ENCODE peak calls at places on chromosomes 12 and 14, in seven cellular contexts. C is kidney, D is heart right ventricle, L is osteocyte, N is retinal pigment epithelial cell, R is dorsolateral prefrontal cortex, Z is uterus. W is an unnamed sample.

GRCh38 chr12:116406529-116406928 is 129.0 kb upstream of the MED13L start:
- DNase-seq in L (no peak), D (peak; percentile 84), R (no peak), Z (peak; percentile 90), C (peak; percentile 95), N (no peak), W (peak; percentile 42)

GRCh38 chr14:57982161-57982560 is 116.3 kb upstream of the SLC35F4 start:
- DNase-seq in Z (no peak), C (no peak), L (no peak), R (no peak), D (no peak), N (no peak), W (no peak)

GRCh38 chr12:64097346-64098105 is 124.6 kb downstream of the KICS2 start:
- DNase-seq in R (no peak), Z (peak; percentile 36), D (peak; percentile 19), C (no peak), N (no peak), L (no peak), W (no peak)

GRCh38 chr14:23306412-23307145 is at the start of gene BCL2L2:
- DNase-seq in L (peak; percentile 94), Z (peak; percentile 90), R (peak; percentile 92), D (peak; percentile 94), N (peak; percentile 59), C (peak; percentile 97), W (no peak)

GRCh38 chr12:57889541-57889989 is 43.0 kb upstream of the CTDSP2 start:
- DNase-seq in Z (peak; percentile 89), D (peak; percentile 92), C (peak; percentile 91), N (no peak), L (no peak), R (peak; percentile 37), W (no peak)

GRCh38 chr12:25014961-25015360 is 66.1 kb upstream of the BCAT1 start:
- DNase-seq in D (no peak), N (no peak), R (no peak), L (no peak), C (no peak), Z (no peak), W (no peak)

GRCh38 chr12:65828711-65829339 is 4.5 kb downstream of the HMGA2 start:
- DNase-seq in R (no peak), C (no peak), L (no peak), D (no peak), Z (no peak), N (no peak), W (no peak)

GRCh38 chr14:74620923-74621322 is 8.9 kb upstream of the LTBP2 start:
- DNase-seq in L (no peak), D (no peak), C (no peak), R (no peak), N (no peak), Z (no peak), W (no peak)

GRCh38 chr12:94103986-94104385 is 44.4 kb upstream of the PLXNC1 start:
- DNase-seq in N (no peak), D (no peak), R (no peak), L (no peak), Z (no peak), C (no peak), W (no peak)

GRCh38 chr12:82124711-82125110 is 233.5 kb downstream of the CCDC59 start:
- DNase-seq in D (no peak), Z (no peak), L (no peak), C (no peak), N (peak; percentile 96), R (no peak), W (peak; percentile 54)

GRCh38 chr12:106118-106561 is 39.6 kb downstream of the IQSEC3 start:
- DNase-seq in R (no peak), Z (no peak), N (no peak), L (no peak), D (peak; percentile 42), C (no peak), W (no peak)

GRCh38 chr12:3615862-3616261 is 124.9 kb downstream of the PRMT8 start:
- DNase-seq in L (no peak), N (no peak), R (no peak), C (no peak), Z (no peak), D (no peak), W (no peak)

GRCh38 chr12:93179792-93180191 is 197.9 kb upstream of the NUDT4 start:
- DNase-seq in C (no peak), R (no peak), N (no peak), D (peak; percentile 22), Z (no peak), L (no peak), W (no peak)

GRCh38 chr12:22709292-22709691 is 84.3 kb downstream of the ETNK1 start:
- DNase-seq in R (no peak), N (no peak), D (no peak), Z (no peak), C (no peak), L (no peak), W (no peak)

GRCh38 chr14:22980672-22981089 is 1.7 kb downstream of the AJUBA start:
- DNase-seq in Z (peak; percentile 61), L (peak; percentile 86), C (peak; percentile 83), N (no peak), R (no peak), D (peak; percentile 31), W (no peak)

GRCh38 chr12:93767524-93767863 is 90.3 kb downstream of the CRADD start:
- DNase-seq in N (no peak), R (no peak), L (no peak), D (no peak), C (no peak), Z (no peak), W (no peak)

GRCh38 chr12:89352242-89352491 is 134 bp downstream of the DUSP6 start:
- DNase-seq in C (no peak), Z (no peak), D (no peak), R (no peak), N (no peak), L (no peak), W (no peak)

GRCh38 chr12:2003676-2004112 is 563 bp downstream of the DCP1B start:
- DNase-seq in Z (no peak), D (no peak), N (peak; percentile 7), R (no peak), L (no peak), C (no peak), W (no peak)

GRCh38 chr14:104297313-104297704 is 158.9 kb downstream of the KIF26A start:
- DNase-seq in N (no peak), R (no peak), L (no peak), C (peak; percentile 49), D (no peak), Z (no peak), W (no peak)

GRCh38 chr14:105908006-105908405 is 381.6 kb downstream of the TMEM121 start:
- DNase-seq in C (peak; percentile 35), Z (no peak), R (no peak), D (no peak), N (no peak), L (no peak), W (no peak)

GRCh38 chr12:4584896-4585295 is 22.9 kb downstream of the DYRK4 start:
- DNase-seq in N (no peak), L (no peak), C (no peak), Z (no peak), R (no peak), D (no peak), W (no peak)

GRCh38 chr12:8909752-8910151 is 4.6 kb upstream of the PHC1 start:
- DNase-seq in Z (no peak), L (no peak), C (no peak), R (no peak), D (no peak), N (no peak), W (no peak)

GRCh38 chr12:9673404-9674225 is 4.1 kb downstream of the CLEC2D start:
- DNase-seq in R (no peak), N (peak; percentile 66), Z (peak; percentile 32), C (peak; percentile 74), L (no peak), D (peak; percentile 70), W (peak; percentile 72)

GRCh38 chr12:118189761-118190181 is 53.8 kb downstream of the PEBP1 start:
- DNase-seq in Z (no peak), C (no peak), N (no peak), L (no peak), R (peak; percentile 66), D (peak; percentile 13), W (no peak)

GRCh38 chr14:26738571-26738970 is 140.7 kb upstream of the NOVA1 start:
- DNase-seq in Z (no peak), R (no peak), N (no peak), D (no peak), C (no peak), L (no peak), W (no peak)

GRCh38 chr14:51400142-51400541 is 160.1 kb downstream of the TMX1 start:
- DNase-seq in Z (no peak), D (no peak), C (no peak), L (no peak), R (no peak), N (no peak), W (no peak)

GRCh38 chr12:10771132-10771733 is 31.2 kb downstream of the TAS2R7 start:
- DNase-seq in D (no peak), Z (no peak), L (no peak), C (no peak), R (no peak), N (no peak), W (no peak)
- TF ChIP-seq CTCF in D (peak; percentile 82), Z (peak; percentile 56), L (peak; percentile 74), C (peak; percentile 45), R (peak; percentile 82), N (peak; percentile 56), W (peak; percentile 60)

GRCh38 chr14:59920378-59920683 is 387 bp downstream of the LRRC9 start:
- DNase-seq in L (no peak), D (no peak), C (no peak), N (no peak), Z (no peak), R (no peak), W (no peak)

GRCh38 chr14:59913187-59913586 is 6.8 kb upstream of the LRRC9 start:
- DNase-seq in C (no peak), D (no peak), N (no peak), L (no peak), R (no peak), Z (no peak), W (no peak)

GRCh38 chr14:59919582-59920377 is at the start of gene LRRC9:
- DNase-seq in N (peak; percentile 28), C (peak; percentile 74), D (no peak), Z (no peak), L (no peak), R (peak; percentile 56), W (no peak)

GRCh38 chr14:59918824-59919581 is 941 bp upstream of the LRRC9 start:
- DNase-seq in R (no peak), N (no peak), C (no peak), L (no peak), Z (no peak), D (no peak), W (no peak)
- TF ChIP-seq CTCF in R (peak; percentile 69), N (peak; percentile 52), C (peak; percentile 25), L (peak; percentile 63), Z (no peak), D (peak; percentile 56), W (peak; percentile 56)

GRCh38 chr12:46135750-46136149 is 133.1 kb downstream of the SLC38A1 start:
- DNase-seq in N (no peak), C (no peak), L (no peak), R (no peak), Z (no peak), D (no peak), W (no peak)
- TF ChIP-seq CTCF in N (no peak), C (no peak), L (no peak), R (no peak), Z (no peak), D (no peak), W (no peak)

DNA sequence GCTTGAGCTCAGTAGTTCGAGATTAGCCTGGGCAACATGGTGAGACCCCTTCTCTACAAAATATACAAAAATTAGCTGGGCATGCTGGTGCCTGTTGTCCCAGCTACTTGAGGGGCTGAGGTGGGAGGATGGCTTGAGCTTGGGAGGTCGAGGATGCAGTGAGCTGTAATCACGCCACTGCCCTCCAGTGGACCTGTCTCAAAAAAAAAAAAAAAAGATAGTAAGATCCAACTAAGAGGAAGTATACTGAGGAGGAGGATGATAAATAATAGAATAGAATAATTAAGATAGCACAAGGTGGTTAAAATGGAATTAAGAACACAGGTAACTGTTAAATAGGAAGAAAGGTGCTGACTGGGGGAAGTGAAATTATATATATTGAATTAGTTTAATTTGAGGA is 37.0 kb upstream of the BAZ1A start:
- DNase-seq in N (no peak), C (no peak), L (no peak), D (no peak), Z (no peak), R (no peak), W (no peak)
- TF ChIP-seq CTCF in N (no peak), C (no peak), L (no peak), D (no peak), Z (no peak), R (no peak), W (peak; percentile 11)

W was measured in epithelial cell of proximal tubule.